ENCODE peak calls at places on chromosomes 2 and 18, in six cellular contexts. O, Z, U, Y, B and S are unnamed samples.

GRCh38 chr2:26671691-26672090 is 20.8 kb upstream of the KCNK3 start:
- DNase-seq in O (no peak), Z (no peak), U (no peak), Y (no peak), B (no peak), S (no peak)

GRCh38 chr2:109260886-109261700 is 132.1 kb downstream of the SH3RF3 start:
- DNase-seq in O (no peak), Z (peak; percentile 40), U (no peak), Y (no peak), B (no peak), S (no peak)

GRCh38 chr2:26640331-26640745 is 828 bp downstream of the CIB4 start:
- DNase-seq in O (peak; percentile 38), Z (peak; percentile 33), U (peak; percentile 13), Y (no peak), B (peak; percentile 10), S (no peak)

GRCh38 chr2:216090369-216090786 is 8.7 kb downstream of the TMEM169 start:
- DNase-seq in O (no peak), Z (no peak), U (no peak), Y (no peak), B (no peak), S (no peak)

GRCh38 chr2:240462704-240463273 is 27.3 kb downstream of the GPC1 start:
- DNase-seq in O (no peak), Z (no peak), U (no peak), Y (no peak), B (no peak), S (no peak)

GRCh38 chr18:73683618-73684238 is 463.9 kb downstream of the FBXO15 start:
- DNase-seq in O (no peak), Z (no peak), U (no peak), Y (no peak), B (peak; percentile 27), S (no peak)

GRCh38 chr2:33441235-33441810 is 35.1 kb upstream of the RASGRP3 start:
- DNase-seq in O (peak; percentile 40), Z (peak; percentile 26), U (peak; percentile 34), Y (no peak), B (peak; percentile 51), S (peak; percentile 30)

GRCh38 chr18:36697905-36698304 is 130.9 kb downstream of the TPGS2 start:
- DNase-seq in O (no peak), Z (no peak), U (no peak), Y (no peak), B (peak; percentile 52), S (no peak)

GRCh38 chr2:20537423-20538307 is 90.8 kb downstream of the RHOB start:
- DNase-seq in O (no peak), Z (no peak), U (no peak), Y (no peak), B (no peak), S (no peak)

GRCh38 chr2:189056200-189057106 is 82.3 kb downstream of the COL3A1 start:
- DNase-seq in O (no peak), Z (no peak), U (no peak), Y (no peak), B (no peak), S (no peak)

GRCh38 chr2:42562474-42563144 is 5.8 kb upstream of the MTA3 start:
- DNase-seq in O (no peak), Z (peak; percentile 91), U (no peak), Y (no peak), B (peak; percentile 40), S (no peak)

GRCh38 chr18:28120811-28121210 is 56.1 kb downstream of the CDH2 start:
- DNase-seq in O (no peak), Z (no peak), U (no peak), Y (no peak), B (no peak), S (no peak)

GRCh38 chr2:52416340-52416739 is 1351.3 kb upstream of the CHAC2 start:
- DNase-seq in O (no peak), Z (no peak), U (peak; percentile 8), Y (no peak), B (peak; percentile 4), S (no peak)

GRCh38 chr2:172931923-172932520 is 143.6 kb upstream of the MAP3K20 start:
- DNase-seq in O (peak; percentile 70), Z (peak; percentile 63), U (peak; percentile 52), Y (peak; percentile 47), B (peak; percentile 41), S (peak; percentile 77)

GRCh38 chr2:45128580-45128997 is 119.3 kb upstream of the SIX2 start:
- DNase-seq in O (peak; percentile 74), Z (no peak), U (no peak), Y (no peak), B (peak; percentile 77), S (no peak)

GRCh38 chr18:64037812-64038414 is 68.0 kb downstream of the SERPINB8 start:
- DNase-seq in O (no peak), Z (no peak), U (peak; percentile 36), Y (no peak), B (peak; percentile 42), S (no peak)

GRCh38 chr2:149606251-149606811 is 18.8 kb upstream of the MMADHC start:
- DNase-seq in O (no peak), Z (no peak), U (no peak), Y (no peak), B (no peak), S (no peak)

GRCh38 chr2:201797175-201797840 is 9.0 kb upstream of the CDK15 start:
- DNase-seq in O (no peak), Z (no peak), U (no peak), Y (no peak), B (no peak), S (no peak)

GRCh38 chr2:237693281-237694039 is 66.1 kb downstream of the LRRFIP1 start:
- DNase-seq in O (no peak), Z (peak; percentile 54), U (no peak), Y (no peak), B (peak; percentile 86), S (no peak)

GRCh38 chr2:237692601-237693079 is 65.3 kb downstream of the LRRFIP1 start:
- DNase-seq in O (peak; percentile 69), Z (no peak), U (no peak), Y (no peak), B (no peak), S (no peak)

GRCh38 chr2:237695201-237695780 is 67.9 kb downstream of the LRRFIP1 start:
- DNase-seq in O (no peak), Z (peak; percentile 51), U (peak; percentile 71), Y (no peak), B (peak; percentile 74), S (no peak)

GRCh38 chr2:237696471-237696870 is 69.1 kb downstream of the LRRFIP1 start:
- DNase-seq in O (no peak), Z (no peak), U (no peak), Y (no peak), B (no peak), S (no peak)

DNA sequence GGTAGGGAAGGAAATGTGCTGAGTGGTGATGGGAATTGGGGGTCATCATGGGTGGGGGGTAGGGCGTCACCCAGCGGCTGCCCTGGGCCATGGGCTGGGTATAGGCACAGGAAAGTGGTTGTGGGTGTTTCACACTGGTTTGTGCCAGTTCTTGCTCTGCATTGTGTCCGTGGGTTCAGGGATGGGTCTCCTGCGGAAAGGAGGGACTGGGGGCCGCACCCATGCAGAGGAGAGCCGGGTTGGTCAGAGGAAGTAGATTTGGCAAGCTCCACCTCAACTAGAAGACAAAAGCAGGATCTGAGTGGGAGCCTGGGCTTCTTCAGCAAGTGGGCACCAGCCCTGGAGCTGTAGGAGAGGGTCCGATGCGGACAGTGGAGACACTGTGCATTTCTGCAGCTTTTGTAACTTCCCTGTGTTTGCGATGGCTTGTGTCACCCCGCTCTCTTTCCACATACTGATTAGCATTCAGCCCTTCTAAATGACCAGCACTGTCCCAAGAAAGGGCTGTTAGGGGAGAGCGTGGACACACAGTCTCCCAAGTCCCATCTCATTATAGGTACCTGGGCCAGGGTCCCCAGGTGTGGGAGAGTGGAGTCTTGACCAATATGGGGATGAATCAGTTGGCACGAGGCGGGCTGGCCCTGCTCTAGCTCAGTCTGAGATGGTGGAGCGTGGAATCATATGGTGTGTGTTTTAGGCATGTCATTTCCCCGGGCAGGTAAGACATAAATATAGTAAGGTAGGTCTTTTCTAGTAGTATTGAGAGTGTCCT is 67.2 kb downstream of the LRRFIP1 start:
- DNase-seq in O (no peak), Z (no peak), U (no peak), Y (no peak), B (no peak), S (no peak)
- TF ChIP-seq CTCF in O (no peak), Z (no peak), U (no peak), Y (no peak), B (no peak), S (no peak)

GRCh38 chr2:235005603-235006259 is 53.9 kb downstream of the SH3BP4 start:
- DNase-seq in O (peak; percentile 37), Z (peak; percentile 68), U (no peak), Y (peak; percentile 25), B (no peak), S (peak; percentile 28)
- TF ChIP-seq CTCF in O (no peak), Z (no peak), U (peak; percentile 36), Y (peak; percentile 46), B (no peak), S (peak; percentile 32)

GRCh38 chr2:15799432-15799827 is 140.9 kb upstream of the MYCN start:
- DNase-seq in O (no peak), Z (no peak), U (no peak), Y (no peak), B (peak; percentile 31), S (no peak)
- TF ChIP-seq CTCF in O (no peak), Z (no peak), U (no peak), Y (no peak), B (no peak), S (no peak)

GRCh38 chr2:15997728-15998280 is 57.5 kb downstream of the MYCN start:
- DNase-seq in O (no peak), Z (no peak), U (no peak), Y (no peak), B (no peak), S (no peak)

GRCh38 chr2:16002575-16002974 is 62.2 kb downstream of the MYCN start:
- DNase-seq in O (no peak), Z (no peak), U (no peak), Y (no peak), B (no peak), S (no peak)

GRCh38 chr2:15996536-15997423 is 56.4 kb downstream of the MYCN start:
- DNase-seq in O (no peak), Z (no peak), U (no peak), Y (no peak), B (no peak), S (no peak)

GRCh38 chr2:16002144-16002543 is 61.8 kb downstream of the MYCN start:
- DNase-seq in O (no peak), Z (no peak), U (no peak), Y (no peak), B (no peak), S (no peak)

DNA sequence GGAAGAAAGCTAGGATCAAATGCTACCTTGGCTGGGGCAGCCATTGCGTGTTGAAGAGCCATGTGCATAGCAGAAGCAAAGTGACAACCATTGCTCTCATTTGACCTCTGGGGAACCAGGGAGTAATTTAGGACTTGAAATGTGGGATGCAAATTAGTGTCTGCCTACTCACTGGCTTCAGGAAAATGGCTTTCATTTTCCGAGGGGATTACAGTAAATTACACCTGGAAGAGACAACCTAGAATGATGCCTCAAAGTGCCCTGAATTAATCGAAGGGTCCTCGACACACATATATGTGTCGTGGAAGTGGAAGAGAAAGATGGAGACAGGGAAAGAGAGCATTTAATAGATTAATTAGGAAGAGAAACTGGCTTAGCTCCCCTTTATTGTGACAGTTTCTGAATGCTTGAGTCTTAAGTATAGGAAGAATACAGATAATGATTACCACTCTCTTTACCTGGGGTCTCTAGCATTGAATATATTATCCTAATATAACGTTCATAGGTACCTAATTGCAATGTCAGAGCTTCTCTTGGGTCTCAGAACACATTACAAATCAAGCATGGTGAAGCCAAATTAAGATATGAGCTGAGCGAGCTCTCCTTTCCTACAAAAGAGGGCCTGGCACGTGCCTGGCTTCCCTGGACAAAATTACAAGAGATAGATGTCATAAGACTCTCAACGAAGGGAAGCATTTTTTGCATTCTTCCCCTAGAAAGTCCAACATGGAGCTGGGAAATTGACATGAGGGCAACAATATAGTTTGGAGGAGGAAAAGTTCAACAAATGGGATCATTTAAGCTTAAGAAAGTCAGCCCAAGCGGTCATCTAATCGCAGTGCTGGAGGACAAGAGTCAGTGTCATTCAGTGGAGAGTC is 59.5 kb downstream of the MYCN start:
- DNase-seq in O (no peak), Z (no peak), U (no peak), Y (no peak), B (no peak), S (no peak)
- TF ChIP-seq CTCF in O (no peak), Z (no peak), U (no peak), Y (no peak), B (no peak), S (no peak)